ENCODE peak calls at places on chromosomes 1 and 21, in ten cellular contexts. M is stomach, V is sigmoid colon, W is HCT116, H is suprapubic skin, Q is transverse colon, T is HepG2, A is H1, U is prostate gland, F is spleen. C is an unnamed sample.

GRCh38 chr1:39639333-39640130 is at the start of gene HEYL:
- DNase-seq in M (peak), U (no peak), Q (peak), V (peak), W (peak), F (peak), H (peak), T (peak), A (peak), C (no peak)

GRCh38 chr1:11550664-11551283 is 71.8 kb downstream of the DISP3 start:
- DNase-seq in W (peak), H (no peak), T (peak), F (no peak), A (peak), Q (peak), M (peak), U (peak), V (no peak), C (no peak)

GRCh38 chr1:208425096-208425495 is 180.9 kb upstream of the PLXNA2 start:
- DNase-seq in V (no peak), M (no peak), U (no peak), Q (no peak), F (no peak), W (no peak), A (no peak), T (no peak), H (no peak), C (no peak)

GRCh38 chr1:112510340-112510739 is 1.6 kb downstream of the WNT2B start:
- DNase-seq in M (no peak), A (no peak), U (no peak), H (no peak), T (no peak), F (no peak), V (no peak), Q (no peak), W (no peak), C (no peak)

GRCh38 chr1:31633117-31633516 is 11.6 kb downstream of the PEF1 start:
- DNase-seq in A (peak), V (no peak), W (no peak), U (no peak), M (peak), H (no peak), T (peak), Q (peak), F (no peak), C (no peak)

GRCh38 chr1:201020647-201021332 is 2.7 kb downstream of the KIF21B start:
- DNase-seq in M (no peak), F (peak), H (no peak), W (no peak), V (no peak), Q (no peak), T (no peak), U (no peak), A (peak), C (no peak)

GRCh38 chr21:44957901-44958451 is 18.1 kb downstream of the SLX9 start:
- DNase-seq in H (no peak), W (no peak), F (peak), T (no peak), Q (no peak), A (no peak), V (peak), M (no peak), U (no peak), C (no peak)

GRCh38 chr21:33836408-33836807 is 79.2 kb downstream of the ATP5PO start:
- DNase-seq in W (no peak), T (no peak), A (no peak), H (no peak), V (no peak), Q (no peak), U (no peak), M (no peak), F (no peak), C (no peak)

GRCh38 chr1:172112573-172112972 is 271.3 kb downstream of the DNM3 start:
- DNase-seq in U (no peak), V (no peak), W (no peak), H (no peak), F (no peak), Q (no peak), M (no peak), T (no peak), A (no peak), C (no peak)

GRCh38 chr1:208101661-208102431 is 142.3 kb downstream of the PLXNA2 start:
- DNase-seq in A (no peak), T (peak), M (no peak), H (no peak), W (no peak), F (no peak), U (no peak), Q (peak), V (no peak), C (no peak)

GRCh38 chr1:22527122-22527521 is 36.2 kb upstream of the EPHA8 start:
- DNase-seq in U (no peak), V (no peak), Q (no peak), T (no peak), F (no peak), A (no peak), M (no peak), W (no peak), H (peak), C (no peak)

GRCh38 chr21:46096997-46097825 is 701 bp upstream of the COL6A2 start:
- DNase-seq in Q (peak), T (no peak), M (peak), V (peak), F (peak), U (peak), H (peak), A (peak), W (no peak), C (peak)

GRCh38 chr1:32580348-32581017 is 41.3 kb downstream of the ZBTB8A start:
- DNase-seq in Q (no peak), T (no peak), U (no peak), H (no peak), V (no peak), W (no peak), F (no peak), M (no peak), A (no peak), C (no peak)

GRCh38 chr1:92291372-92291999 is 7.3 kb downstream of the GLMN start:
- DNase-seq in Q (no peak), H (no peak), A (no peak), U (peak), F (no peak), W (peak), T (peak), M (no peak), V (no peak), C (no peak)

GRCh38 chr1:6006882-6007281 is 14.7 kb upstream of the NPHP4 start:
- DNase-seq in U (no peak), W (no peak), H (no peak), T (no peak), A (no peak), M (no peak), F (peak), Q (no peak), V (peak), C (no peak)

GRCh38 chr1:167517535-167518330 is 596 bp downstream of the CD247 start:
- DNase-seq in H (no peak), T (no peak), V (no peak), U (no peak), A (peak), M (no peak), Q (peak), W (no peak), F (peak), C (no peak)

GRCh38 chr1:40030528-40031135 is 9.9 kb upstream of the CAP1 start:
- DNase-seq in T (no peak), H (no peak), V (no peak), Q (no peak), U (no peak), W (no peak), F (no peak), A (no peak), M (no peak), C (peak)

GRCh38 chr1:178537445-178538090 is 24.7 kb downstream of the TEX35 start:
- DNase-seq in U (no peak), V (peak), F (no peak), Q (peak), W (peak), T (peak), M (no peak), A (no peak), H (peak), C (no peak)

GRCh38 chr1:26353976-26354820 is at the start of gene CRYBG2:
- DNase-seq in U (peak), F (no peak), T (no peak), A (no peak), H (no peak), W (peak), V (no peak), M (peak), Q (peak), C (no peak)

GRCh38 chr1:229181419-229181818 is 89.5 kb upstream of the RAB4A start:
- DNase-seq in V (no peak), Q (no peak), W (no peak), T (no peak), H (no peak), U (no peak), M (no peak), A (no peak), F (no peak), C (no peak)

GRCh38 chr1:88661188-88661587 is 22.9 kb upstream of the PKN2 start:
- DNase-seq in Q (no peak), W (no peak), V (no peak), H (no peak), F (no peak), M (no peak), T (no peak), A (no peak), U (no peak), C (no peak)

GRCh38 chr1:113195115-113195845 is 122.3 kb downstream of the LRIG2 start:
- DNase-seq in T (no peak), M (no peak), H (no peak), F (no peak), W (no peak), A (no peak), V (no peak), Q (no peak), U (no peak), C (no peak)

GRCh38 chr1:50968021-50968883 is 1.8 kb upstream of the CDKN2C start:
- DNase-seq in W (peak), T (peak), U (peak), H (peak), V (peak), M (peak), A (peak), F (peak), Q (peak), C (peak)

GRCh38 chr1:50970927-50971582 is 1.0 kb downstream of the CDKN2C start:
- DNase-seq in T (no peak), H (no peak), Q (no peak), F (no peak), U (no peak), W (no peak), V (no peak), A (no peak), M (no peak), C (no peak)

GRCh38 chr1:50968884-50969610 is 998 bp upstream of the CDKN2C start:
- DNase-seq in H (peak), W (no peak), Q (peak), U (peak), A (peak), M (peak), T (no peak), V (peak), F (peak), C (no peak)

GRCh38 chr1:50970508-50970885 is 452 bp downstream of the CDKN2C start:
- DNase-seq in U (no peak), A (no peak), F (no peak), M (no peak), V (no peak), W (no peak), Q (no peak), H (no peak), T (no peak), C (no peak)

DNA sequence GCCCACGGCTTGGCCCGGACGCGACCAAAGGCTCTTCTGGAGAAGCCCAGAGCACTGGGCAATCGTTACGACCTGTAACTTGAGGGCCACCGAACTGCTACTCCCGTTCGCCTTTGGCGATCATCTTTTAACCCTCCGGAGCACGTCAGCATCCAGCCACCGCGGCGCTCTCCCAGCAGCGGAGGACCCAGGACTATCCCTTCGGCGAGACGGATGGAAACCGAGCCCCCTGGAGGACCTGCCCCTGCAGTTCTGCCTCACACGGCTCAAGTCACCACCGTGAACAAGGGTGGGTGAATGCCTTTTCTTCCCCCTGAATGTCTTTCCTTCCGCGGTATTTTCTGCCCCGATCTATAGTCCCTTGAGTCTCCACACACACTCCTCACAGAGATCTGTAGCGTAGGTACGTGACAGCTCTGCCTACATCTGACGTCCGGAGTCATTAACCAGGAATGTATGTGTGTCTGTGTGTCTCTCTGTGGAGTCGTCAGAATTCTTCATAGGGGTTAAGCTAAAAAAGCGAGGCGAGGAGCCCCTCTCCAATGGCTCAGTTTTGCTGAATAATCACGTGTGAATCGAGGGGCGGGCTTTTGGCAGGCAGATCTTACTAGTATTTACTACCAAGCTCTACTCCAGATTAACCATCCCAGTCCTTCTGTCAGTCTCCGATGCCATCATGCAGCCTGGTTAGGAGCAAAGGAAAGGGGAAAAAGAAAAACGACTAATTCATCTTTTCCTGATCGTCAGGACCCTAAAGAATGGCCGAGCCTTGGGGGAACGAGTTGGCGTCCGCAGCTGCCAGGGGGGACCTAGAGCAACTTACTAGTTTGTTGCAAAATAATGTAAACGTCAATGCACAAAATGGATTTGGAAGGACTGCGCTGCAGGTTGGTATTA is at the start of gene CDKN2C:
- DNase-seq in W (no peak), T (peak), U (peak), H (peak), V (peak), M (peak), A (peak), Q (peak), F (peak), C (peak)
- TF ChIP-seq POLR2AphosphoS5 in W (no peak), T (no peak), U (peak), H (no peak), V (peak), M (no peak), A (no peak), Q (peak), F (peak), C (peak)

GRCh38 chr1:155316922-155317321 is 3.8 kb upstream of the RUSC1 start:
- DNase-seq in H (no peak), Q (no peak), T (no peak), A (no peak), M (no peak), U (no peak), V (no peak), W (no peak), F (no peak), C (no peak)

GRCh38 chr1:155320252-155320651 is 442 bp upstream of the RUSC1 start:
- DNase-seq in T (no peak), W (no peak), V (no peak), H (no peak), U (no peak), M (no peak), F (no peak), A (no peak), Q (no peak), C (no peak)

GRCh38 chr1:155319536-155319935 is 1.2 kb upstream of the RUSC1 start:
- DNase-seq in H (no peak), V (peak), F (no peak), U (no peak), Q (no peak), W (no peak), A (no peak), T (no peak), M (no peak), C (no peak)

GRCh38 chr1:155320661-155321576 is at the start of gene RUSC1:
- DNase-seq in W (no peak), H (peak), Q (peak), U (peak), M (peak), V (peak), F (peak), T (no peak), A (peak), C (peak)

GRCh38 chr1:155318082-155318481 is 2.6 kb upstream of the RUSC1 start:
- DNase-seq in Q (no peak), H (no peak), T (no peak), U (no peak), A (no peak), V (peak), M (no peak), F (no peak), W (no peak), C (no peak)
- TF ChIP-seq POLR2A in Q (no peak), H (no peak), T (no peak), U (no peak), A (no peak), V (no peak), M (no peak), F (no peak), W (no peak), C (no peak)

GRCh38 chr1:165899461-165899941 is 72.1 kb downstream of the UCK2 start:
- DNase-seq in A (no peak), H (no peak), U (no peak), V (no peak), Q (no peak), T (no peak), M (peak), W (no peak), F (no peak), C (peak)
- H3K4me3 ChIP-seq in A (no peak), H (no peak), U (no peak), V (no peak), Q (no peak), T (no peak), M (no peak), W (no peak), F (no peak), C (no peak)

GRCh38 chr1:221778125-221778524 is 36.2 kb upstream of the DUSP10 start:
- DNase-seq in M (no peak), W (no peak), U (no peak), A (no peak), T (no peak), F (no peak), H (no peak), V (no peak), Q (no peak), C (no peak)

GRCh38 chr1:221778535-221779142 is 36.8 kb upstream of the DUSP10 start:
- DNase-seq in W (no peak), H (no peak), T (no peak), V (no peak), F (peak), U (no peak), M (no peak), Q (peak), A (no peak), C (no peak)

GRCh38 chr1:221777434-221778072 is 35.7 kb upstream of the DUSP10 start:
- DNase-seq in V (no peak), H (no peak), F (no peak), A (no peak), M (no peak), Q (no peak), T (no peak), W (no peak), U (no peak), C (no peak)

GRCh38 chr1:221775206-221775605 is 33.3 kb upstream of the DUSP10 start:
- DNase-seq in F (no peak), V (no peak), W (no peak), T (no peak), H (no peak), U (no peak), Q (no peak), M (no peak), A (no peak), C (no peak)

DNA sequence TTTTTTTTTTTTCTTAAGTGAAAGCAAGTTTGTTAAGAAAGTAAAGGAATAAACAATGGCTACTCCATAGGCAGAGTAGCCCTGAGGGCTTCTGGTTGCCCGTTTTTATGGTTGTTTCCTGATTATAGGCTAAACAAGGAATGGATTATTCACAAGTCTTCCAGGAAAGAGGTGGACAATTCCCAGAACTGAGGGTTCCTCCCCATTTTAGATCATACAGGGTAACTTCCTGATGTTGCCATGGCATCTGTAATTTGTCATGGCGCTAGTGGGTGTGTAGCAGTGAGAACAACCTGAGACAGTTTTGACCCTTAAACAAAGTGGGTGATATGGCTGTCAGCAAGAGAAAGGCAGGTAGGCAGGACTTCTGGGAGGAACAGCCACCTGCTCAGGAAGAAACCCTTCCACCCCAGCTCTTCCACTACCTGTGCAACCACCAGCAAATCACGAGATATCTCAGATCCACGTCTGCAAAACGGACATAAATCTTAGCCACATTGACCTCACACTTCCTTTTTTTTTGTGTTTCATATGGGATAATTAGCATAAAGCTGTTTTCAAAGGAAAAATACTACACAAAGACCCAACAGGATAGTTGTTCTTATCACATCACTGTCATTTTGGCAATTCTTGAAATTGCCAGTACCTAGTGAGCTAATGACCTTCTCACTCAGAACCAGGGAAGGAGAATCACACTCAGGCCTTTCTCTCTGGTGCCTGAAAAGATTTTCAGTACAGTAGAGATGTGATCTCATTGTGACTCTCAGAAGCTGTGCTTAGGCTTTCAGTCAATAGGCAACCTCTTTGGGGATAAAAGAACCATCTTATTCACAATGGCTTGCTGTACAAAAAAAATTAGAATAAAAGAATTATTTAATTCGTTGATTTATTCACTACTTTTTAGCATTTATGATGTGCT is 34.9 kb upstream of the DUSP10 start:
- DNase-seq in V (no peak), H (no peak), Q (no peak), A (no peak), U (no peak), T (no peak), F (no peak), W (no peak), M (no peak), C (no peak)
- TF ChIP-seq POLR2AphosphoS5 in V (no peak), H (no peak), Q (no peak), A (no peak), U (no peak), T (no peak), F (no peak), W (no peak), M (no peak), C (no peak)

DNA sequence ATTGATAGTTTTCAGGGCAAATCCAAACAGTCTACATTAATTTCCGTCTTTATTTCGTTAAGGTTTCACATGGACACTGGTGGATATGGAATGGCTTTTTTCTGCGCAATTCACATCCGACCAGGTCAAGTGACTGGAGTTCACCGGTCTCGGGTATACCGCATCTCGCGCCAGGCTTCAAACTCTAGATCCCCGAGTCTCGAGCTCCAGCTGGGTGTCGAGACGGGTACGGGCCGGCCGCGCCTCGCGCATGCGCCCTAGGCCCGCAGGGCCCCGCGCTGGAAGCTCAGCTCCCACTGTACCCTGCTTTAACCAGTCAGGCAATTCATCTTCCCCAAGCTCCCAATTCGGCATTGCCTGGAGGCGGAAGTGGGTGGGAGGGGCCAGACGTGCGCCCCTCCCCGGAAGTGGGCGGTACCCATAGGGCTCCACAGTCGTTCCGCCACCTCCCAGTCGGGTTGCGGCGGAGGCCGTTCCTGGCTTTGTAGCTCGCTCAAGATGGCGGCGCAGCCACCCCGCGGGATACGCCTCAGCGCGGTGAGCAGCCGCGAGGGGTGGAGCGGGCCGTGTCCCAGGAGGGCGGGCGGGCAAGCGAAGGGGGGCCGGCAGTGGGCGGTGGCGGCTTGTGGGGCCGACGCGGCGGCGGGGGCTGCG is at the start of gene MORC3:
- DNase-seq in A (peak), V (peak), W (peak), F (peak), Q (peak), M (peak), U (peak), T (peak), H (peak), C (peak)
- TF ChIP-seq POLR2A in A (peak), V (peak), W (peak), F (peak), Q (peak), M (peak), U (peak), T (peak), H (peak), C (peak)

GRCh38 chr21:17789085-17789484 is 30.1 kb downstream of the C21orf91 start:
- DNase-seq in H (no peak), F (no peak), U (no peak), W (no peak), Q (no peak), V (no peak), A (no peak), T (no peak), M (no peak), C (no peak)
- H3K4me3 ChIP-seq in H (no peak), F (no peak), U (no peak), W (no peak), Q (no peak), V (no peak), A (no peak), T (no peak), M (no peak), C (no peak)

GRCh38 chr1:19070891-19071621 is 114.6 kb upstream of the IFFO2 start:
- DNase-seq in Q (no peak), A (no peak), V (no peak), U (no peak), W (no peak), T (no peak), M (no peak), F (no peak), H (no peak), C (no peak)
- TF ChIP-seq POLR2AphosphoS5 in Q (no peak), A (no peak), V (no peak), U (no peak), W (no peak), T (no peak), M (no peak), F (no peak), H (no peak), C (no peak)

C was measured in breast epithelium.